ENCODE peak calls at places on chromosomes 16 and 17, in ten cellular contexts. One of them, this sample, is unnamed.

GRCh38 chr17:1649116-1649843 is 386 bp downstream of the RILP start:
- DNase-seq in ascending aorta: no peak
- DNase-seq in CD8-positive, alpha-beta T cell: peak
- DNase-seq in uterus: peak
- DNase-seq in pancreas: peak
- DNase-seq in thoracic aorta: peak
- DNase-seq in tibial artery: peak
- DNase-seq in fibroblast of lung: peak
- DNase-seq in cardiac muscle cell: peak
- DNase-seq in right lobe of liver: peak
- DNase-seq in this sample: peak

GRCh38 chr17:29728490-29728889 is 105.8 kb upstream of the CORO6 start:
- DNase-seq in ascending aorta: no peak
- DNase-seq in CD8-positive, alpha-beta T cell: no peak
- DNase-seq in uterus: no peak
- DNase-seq in pancreas: no peak
- DNase-seq in thoracic aorta: no peak
- DNase-seq in tibial artery: no peak
- DNase-seq in fibroblast of lung: no peak
- DNase-seq in cardiac muscle cell: no peak
- DNase-seq in right lobe of liver: no peak
- DNase-seq in this sample: no peak

GRCh38 chr16:87534030-87534653 is 41.3 kb upstream of the ZCCHC14 start:
- DNase-seq in ascending aorta: no peak
- DNase-seq in CD8-positive, alpha-beta T cell: no peak
- DNase-seq in uterus: no peak
- DNase-seq in pancreas: no peak
- DNase-seq in thoracic aorta: no peak
- DNase-seq in tibial artery: no peak
- DNase-seq in fibroblast of lung: no peak
- DNase-seq in cardiac muscle cell: no peak
- DNase-seq in right lobe of liver: no peak
- DNase-seq in this sample: no peak

GRCh38 chr16:30924086-30924714 is 828 bp downstream of the FBXL19 start:
- DNase-seq in ascending aorta: no peak
- DNase-seq in CD8-positive, alpha-beta T cell: no peak
- DNase-seq in uterus: peak
- DNase-seq in pancreas: peak
- DNase-seq in thoracic aorta: no peak
- DNase-seq in tibial artery: peak
- DNase-seq in fibroblast of lung: no peak
- DNase-seq in cardiac muscle cell: no peak
- DNase-seq in right lobe of liver: peak
- DNase-seq in this sample: no peak

GRCh38 chr17:37221865-37222264 is 153.9 kb upstream of the C17orf78 start:
- DNase-seq in ascending aorta: no peak
- DNase-seq in CD8-positive, alpha-beta T cell: no peak
- DNase-seq in uterus: no peak
- DNase-seq in pancreas: no peak
- DNase-seq in thoracic aorta: no peak
- DNase-seq in tibial artery: no peak
- DNase-seq in fibroblast of lung: no peak
- DNase-seq in cardiac muscle cell: no peak
- DNase-seq in right lobe of liver: no peak
- DNase-seq in this sample: no peak

GRCh38 chr17:21167303-21167702 is 40.5 kb downstream of the DHRS7B start:
- DNase-seq in ascending aorta: no peak
- DNase-seq in CD8-positive, alpha-beta T cell: no peak
- DNase-seq in uterus: no peak
- DNase-seq in pancreas: no peak
- DNase-seq in thoracic aorta: no peak
- DNase-seq in tibial artery: no peak
- DNase-seq in fibroblast of lung: peak
- DNase-seq in cardiac muscle cell: no peak
- DNase-seq in right lobe of liver: no peak
- DNase-seq in this sample: no peak

GRCh38 chr16:55779391-55780094 is 53.4 kb downstream of the CES1 start:
- DNase-seq in ascending aorta: no peak
- DNase-seq in CD8-positive, alpha-beta T cell: no peak
- DNase-seq in uterus: no peak
- DNase-seq in pancreas: no peak
- DNase-seq in thoracic aorta: no peak
- DNase-seq in tibial artery: no peak
- DNase-seq in fibroblast of lung: no peak
- DNase-seq in cardiac muscle cell: no peak
- DNase-seq in right lobe of liver: no peak
- DNase-seq in this sample: no peak

GRCh38 chr16:68234188-68235104 is 1.5 kb downstream of the ESRP2 start:
- DNase-seq in ascending aorta: no peak
- DNase-seq in CD8-positive, alpha-beta T cell: no peak
- DNase-seq in uterus: peak
- DNase-seq in pancreas: peak
- DNase-seq in thoracic aorta: no peak
- DNase-seq in tibial artery: peak
- DNase-seq in fibroblast of lung: peak
- DNase-seq in cardiac muscle cell: no peak
- DNase-seq in right lobe of liver: peak
- DNase-seq in this sample: no peak

GRCh38 chr16:4601317-4602186 is 13.1 kb downstream of the UBALD1 start:
- DNase-seq in ascending aorta: no peak
- DNase-seq in CD8-positive, alpha-beta T cell: no peak
- DNase-seq in uterus: peak
- DNase-seq in pancreas: peak
- DNase-seq in thoracic aorta: no peak
- DNase-seq in tibial artery: no peak
- DNase-seq in fibroblast of lung: no peak
- DNase-seq in cardiac muscle cell: peak
- DNase-seq in right lobe of liver: no peak
- DNase-seq in this sample: no peak

GRCh38 chr16:72001180-72001890 is 1.1 kb upstream of the PKD1L3 start:
- DNase-seq in ascending aorta: no peak
- DNase-seq in CD8-positive, alpha-beta T cell: no peak
- DNase-seq in uterus: no peak
- DNase-seq in pancreas: no peak
- DNase-seq in thoracic aorta: no peak
- DNase-seq in tibial artery: no peak
- DNase-seq in fibroblast of lung: no peak
- DNase-seq in cardiac muscle cell: no peak
- DNase-seq in right lobe of liver: no peak
- DNase-seq in this sample: no peak

GRCh38 chr17:1481736-1482135 is 10.8 kb downstream of the MYO1C start:
- DNase-seq in ascending aorta: no peak
- DNase-seq in CD8-positive, alpha-beta T cell: no peak
- DNase-seq in uterus: no peak
- DNase-seq in pancreas: no peak
- DNase-seq in thoracic aorta: no peak
- DNase-seq in tibial artery: no peak
- DNase-seq in fibroblast of lung: no peak
- DNase-seq in cardiac muscle cell: no peak
- DNase-seq in right lobe of liver: no peak
- DNase-seq in this sample: no peak

GRCh38 chr17:37650419-37651003 is 7.3 kb upstream of the DDX52 start:
- DNase-seq in ascending aorta: no peak
- DNase-seq in CD8-positive, alpha-beta T cell: no peak
- DNase-seq in uterus: no peak
- DNase-seq in pancreas: no peak
- DNase-seq in thoracic aorta: no peak
- DNase-seq in tibial artery: no peak
- DNase-seq in fibroblast of lung: peak
- DNase-seq in cardiac muscle cell: peak
- DNase-seq in right lobe of liver: no peak
- DNase-seq in this sample: no peak

GRCh38 chr17:82871056-82871775 is 31.4 kb upstream of the ZNF750 start:
- DNase-seq in ascending aorta: no peak
- DNase-seq in CD8-positive, alpha-beta T cell: no peak
- DNase-seq in uterus: no peak
- DNase-seq in pancreas: no peak
- DNase-seq in thoracic aorta: no peak
- DNase-seq in tibial artery: no peak
- DNase-seq in fibroblast of lung: no peak
- DNase-seq in cardiac muscle cell: no peak
- DNase-seq in right lobe of liver: no peak
- DNase-seq in this sample: no peak

GRCh38 chr16:77579283-77579985 is 142.9 kb upstream of the NUDT7 start:
- DNase-seq in ascending aorta: no peak
- DNase-seq in CD8-positive, alpha-beta T cell: no peak
- DNase-seq in uterus: no peak
- DNase-seq in pancreas: no peak
- DNase-seq in thoracic aorta: no peak
- DNase-seq in tibial artery: no peak
- DNase-seq in fibroblast of lung: peak
- DNase-seq in cardiac muscle cell: peak
- DNase-seq in right lobe of liver: no peak
- DNase-seq in this sample: no peak

GRCh38 chr17:79024901-79025737 is 1.1 kb downstream of the C1QTNF1 start:
- DNase-seq in ascending aorta: no peak
- DNase-seq in CD8-positive, alpha-beta T cell: no peak
- DNase-seq in uterus: peak
- DNase-seq in pancreas: no peak
- DNase-seq in thoracic aorta: no peak
- DNase-seq in tibial artery: peak
- DNase-seq in fibroblast of lung: no peak
- DNase-seq in cardiac muscle cell: peak
- DNase-seq in right lobe of liver: peak
- DNase-seq in this sample: no peak

GRCh38 chr16:86307518-86307903 is 202.8 kb upstream of the FOXF1 start:
- DNase-seq in ascending aorta: no peak
- DNase-seq in CD8-positive, alpha-beta T cell: no peak
- DNase-seq in uterus: no peak
- DNase-seq in pancreas: no peak
- DNase-seq in thoracic aorta: no peak
- DNase-seq in tibial artery: no peak
- DNase-seq in fibroblast of lung: peak
- DNase-seq in cardiac muscle cell: no peak
- DNase-seq in right lobe of liver: no peak
- DNase-seq in this sample: no peak

GRCh38 chr17:46870116-46870803 is 18.9 kb downstream of the WNT9B start:
- DNase-seq in ascending aorta: no peak
- DNase-seq in CD8-positive, alpha-beta T cell: no peak
- DNase-seq in uterus: no peak
- DNase-seq in pancreas: peak
- DNase-seq in thoracic aorta: no peak
- DNase-seq in tibial artery: no peak
- DNase-seq in fibroblast of lung: no peak
- DNase-seq in cardiac muscle cell: no peak
- DNase-seq in right lobe of liver: peak
- DNase-seq in this sample: no peak

GRCh38 chr17:59786213-59786535 is 78.7 kb downstream of the VMP1 start:
- DNase-seq in ascending aorta: no peak
- DNase-seq in CD8-positive, alpha-beta T cell: no peak
- DNase-seq in uterus: no peak
- DNase-seq in pancreas: no peak
- DNase-seq in thoracic aorta: no peak
- DNase-seq in tibial artery: no peak
- DNase-seq in fibroblast of lung: no peak
- DNase-seq in cardiac muscle cell: no peak
- DNase-seq in right lobe of liver: no peak
- DNase-seq in this sample: no peak

GRCh38 chr16:81994485-81994884 is 16.8 kb downstream of the SDR42E1 start:
- DNase-seq in ascending aorta: no peak
- DNase-seq in CD8-positive, alpha-beta T cell: no peak
- DNase-seq in uterus: no peak
- DNase-seq in pancreas: no peak
- DNase-seq in thoracic aorta: no peak
- DNase-seq in tibial artery: no peak
- DNase-seq in fibroblast of lung: no peak
- DNase-seq in cardiac muscle cell: no peak
- DNase-seq in right lobe of liver: no peak
- DNase-seq in this sample: no peak
- TF ChIP-seq CTCF in ascending aorta: no peak
- TF ChIP-seq CTCF in CD8-positive, alpha-beta T cell: no peak
- TF ChIP-seq CTCF in uterus: no peak
- TF ChIP-seq CTCF in pancreas: no peak
- TF ChIP-seq CTCF in thoracic aorta: no peak
- TF ChIP-seq CTCF in tibial artery: no peak
- TF ChIP-seq CTCF in fibroblast of lung: no peak
- TF ChIP-seq CTCF in cardiac muscle cell: no peak
- TF ChIP-seq CTCF in right lobe of liver: no peak
- TF ChIP-seq CTCF in this sample: no peak

DNA sequence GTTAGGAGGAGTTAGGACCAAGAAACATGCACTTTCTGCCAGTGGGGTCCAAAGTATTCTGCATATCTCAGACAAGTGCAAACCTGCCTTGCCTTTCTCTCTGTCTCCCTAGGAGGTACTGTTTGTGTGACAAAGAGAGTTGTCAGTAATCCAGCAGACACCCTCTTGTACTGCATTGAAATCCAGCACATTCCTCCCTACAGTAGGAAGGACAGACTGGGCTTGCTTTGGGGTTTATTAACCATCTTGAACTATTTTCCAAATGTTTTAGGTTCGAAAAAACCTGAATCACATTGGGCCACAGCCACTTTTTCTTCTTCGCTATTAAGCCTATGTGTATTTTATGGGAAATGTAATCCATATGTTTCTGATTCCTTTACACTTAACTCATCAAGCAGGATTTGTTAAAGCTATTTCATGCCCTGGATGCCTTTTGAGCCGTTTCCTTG is 204.2 kb upstream of the KCNJ16 start:
- DNase-seq in ascending aorta: no peak
- DNase-seq in CD8-positive, alpha-beta T cell: no peak
- DNase-seq in uterus: no peak
- DNase-seq in pancreas: no peak
- DNase-seq in thoracic aorta: no peak
- DNase-seq in tibial artery: no peak
- DNase-seq in fibroblast of lung: peak
- DNase-seq in cardiac muscle cell: peak
- DNase-seq in right lobe of liver: no peak
- DNase-seq in this sample: no peak
- H3K27ac ChIP-seq in ascending aorta: no peak
- H3K27ac ChIP-seq in CD8-positive, alpha-beta T cell: no peak
- H3K27ac ChIP-seq in uterus: no peak
- H3K27ac ChIP-seq in pancreas: no peak
- H3K27ac ChIP-seq in thoracic aorta: no peak
- H3K27ac ChIP-seq in tibial artery: no peak
- H3K27ac ChIP-seq in fibroblast of lung: peak
- H3K27ac ChIP-seq in cardiac muscle cell: no peak
- H3K27ac ChIP-seq in right lobe of liver: no peak
- H3K27ac ChIP-seq in this sample: no peak

GRCh38 chr17:74963656-74964055 is 8.9 kb downstream of the HID1 start:
- DNase-seq in ascending aorta: no peak
- DNase-seq in CD8-positive, alpha-beta T cell: no peak
- DNase-seq in uterus: no peak
- DNase-seq in pancreas: peak
- DNase-seq in thoracic aorta: no peak
- DNase-seq in tibial artery: no peak
- DNase-seq in fibroblast of lung: no peak
- DNase-seq in cardiac muscle cell: no peak
- DNase-seq in right lobe of liver: no peak
- DNase-seq in this sample: no peak
- TF ChIP-seq CTCF in ascending aorta: no peak
- TF ChIP-seq CTCF in CD8-positive, alpha-beta T cell: no peak
- TF ChIP-seq CTCF in uterus: no peak
- TF ChIP-seq CTCF in pancreas: no peak
- TF ChIP-seq CTCF in thoracic aorta: no peak
- TF ChIP-seq CTCF in tibial artery: no peak
- TF ChIP-seq CTCF in fibroblast of lung: no peak
- TF ChIP-seq CTCF in cardiac muscle cell: peak
- TF ChIP-seq CTCF in right lobe of liver: no peak
- TF ChIP-seq CTCF in this sample: no peak

DNA sequence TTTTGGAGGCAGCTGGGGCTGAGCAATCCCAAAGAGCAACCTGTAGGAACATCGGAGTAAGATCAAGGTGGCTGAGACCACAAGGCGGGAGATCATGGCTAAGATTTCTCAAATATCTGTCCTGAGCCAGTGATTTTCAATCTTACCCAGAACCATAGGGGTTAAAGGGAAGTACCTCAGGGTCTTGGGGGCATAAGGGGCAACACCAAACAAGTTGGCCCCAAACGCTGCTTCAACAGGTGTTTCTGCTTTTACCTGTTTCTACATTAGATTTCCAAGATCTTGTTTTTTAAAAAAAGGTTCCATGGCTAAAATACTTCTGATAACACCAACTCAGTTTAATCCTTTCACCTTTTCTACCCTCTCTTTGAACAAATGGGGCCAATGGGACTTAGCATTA is 2.6 kb upstream of the UNC119 start:
- DNase-seq in ascending aorta: no peak
- DNase-seq in CD8-positive, alpha-beta T cell: no peak
- DNase-seq in uterus: no peak
- DNase-seq in pancreas: no peak
- DNase-seq in thoracic aorta: no peak
- DNase-seq in tibial artery: no peak
- DNase-seq in fibroblast of lung: no peak
- DNase-seq in cardiac muscle cell: no peak
- DNase-seq in right lobe of liver: no peak
- DNase-seq in this sample: no peak
- H3K27ac ChIP-seq in ascending aorta: no peak
- H3K27ac ChIP-seq in CD8-positive, alpha-beta T cell: no peak
- H3K27ac ChIP-seq in uterus: no peak
- H3K27ac ChIP-seq in pancreas: no peak
- H3K27ac ChIP-seq in thoracic aorta: no peak
- H3K27ac ChIP-seq in tibial artery: no peak
- H3K27ac ChIP-seq in fibroblast of lung: no peak
- H3K27ac ChIP-seq in cardiac muscle cell: no peak
- H3K27ac ChIP-seq in right lobe of liver: no peak
- H3K27ac ChIP-seq in this sample: no peak

This sample was measured in CD4-positive, alpha-beta T cell.